ENCODE peak calls at places on chromosome 3, in nine cellular contexts. X, P, E, U, V, Z, Y, N and R are unnamed samples.

GRCh38 chr3:65288781-65289180 is 601.0 kb upstream of the ADAMTS9 start:
- DNase-seq in U (no peak), N (no peak), X (no peak), P (no peak), E (no peak), Y (no peak), V (no peak), Z (no peak), R (no peak)

GRCh38 chr3:17602126-17602525 is 140.3 kb downstream of the TBC1D5 start:
- DNase-seq in Y (peak), U (no peak), P (no peak), X (no peak), N (no peak), E (peak), Z (no peak), V (no peak), R (no peak)

GRCh38 chr3:50616770-50617095 is 218 bp upstream of the MAPKAPK3 start:
- DNase-seq in E (peak), X (peak), Y (peak), P (peak), U (peak), N (peak), Z (no peak), V (peak), R (peak)

GRCh38 chr3:103048371-103048722 is 613.5 kb downstream of the ZPLD1 start:
- DNase-seq in E (no peak), X (no peak), V (peak), Y (peak), Z (no peak), U (no peak), N (no peak), P (no peak), R (no peak)

GRCh38 chr3:94158461-94158860 is 95.6 kb downstream of the NSUN3 start:
- DNase-seq in V (no peak), E (no peak), P (no peak), Z (no peak), X (no peak), N (no peak), U (no peak), Y (peak), R (no peak)

GRCh38 chr3:170765419-170766078 is 104.4 kb downstream of the RPL22L1 start:
- DNase-seq in P (no peak), X (no peak), N (peak), U (no peak), V (no peak), Y (no peak), E (no peak), Z (no peak), R (peak)

GRCh38 chr3:170330366-170330765 is 27.1 kb upstream of the SKIL start:
- DNase-seq in U (no peak), Z (no peak), Y (peak), V (peak), P (no peak), N (no peak), X (no peak), E (no peak), R (peak)

GRCh38 chr3:8972614-8973013 is 9.3 kb upstream of the RAD18 start:
- DNase-seq in Y (peak), U (no peak), V (peak), X (no peak), N (peak), Z (peak), P (no peak), E (peak), R (peak)

GRCh38 chr3:15882577-15882976 is 84.8 kb upstream of the ANKRD28 start:
- DNase-seq in U (no peak), E (no peak), Y (peak), X (no peak), N (no peak), Z (no peak), P (no peak), V (no peak), R (no peak)

GRCh38 chr3:43996379-43997301 is 245.0 kb upstream of the TOPAZ1 start:
- DNase-seq in V (peak), Z (peak), E (peak), N (peak), Y (peak), X (no peak), P (no peak), U (no peak), R (peak)

GRCh38 chr3:51282931-51283330 is 102.2 kb upstream of the MANF start:
- DNase-seq in V (no peak), Y (peak), E (no peak), N (no peak), X (no peak), P (no peak), U (no peak), Z (no peak), R (peak)

GRCh38 chr3:150068440-150069157 is 97.9 kb upstream of the PFN2 start:
- DNase-seq in Z (no peak), X (no peak), P (no peak), U (no peak), V (no peak), N (no peak), Y (no peak), E (no peak), R (no peak)

GRCh38 chr3:10516835-10517465 is 11.6 kb upstream of the ATP2B2 start:
- DNase-seq in Y (no peak), E (no peak), U (no peak), N (no peak), Z (no peak), V (no peak), X (no peak), P (no peak), R (no peak)

GRCh38 chr3:149628957-149629670 is 28.7 kb downstream of the WWTR1 start:
- DNase-seq in P (no peak), N (no peak), U (no peak), X (no peak), Y (peak), E (no peak), Z (no peak), V (no peak), R (no peak)

GRCh38 chr3:174439621-174440349 is 419.3 kb upstream of the NAALADL2 start:
- DNase-seq in Y (peak), N (no peak), Z (no peak), E (peak), P (no peak), U (peak), V (peak), X (no peak), R (peak)

GRCh38 chr3:25856902-25857518 is 67.1 kb downstream of the OXSM start:
- DNase-seq in E (peak), U (no peak), P (peak), N (peak), X (no peak), V (peak), Y (peak), Z (peak), R (peak)

GRCh38 chr3:169041677-169042171 is 621.8 kb downstream of the MECOM start:
- DNase-seq in N (peak), X (no peak), Z (no peak), Y (peak), P (no peak), U (no peak), E (peak), V (peak), R (peak)

GRCh38 chr3:186648851-186649250 is 8.7 kb downstream of the FETUB start:
- DNase-seq in Y (no peak), N (no peak), V (no peak), P (no peak), U (no peak), X (no peak), Z (no peak), E (no peak), R (no peak)

GRCh38 chr3:32422943-32423342 is 31.3 kb downstream of the CMTM7 start:
- DNase-seq in Z (no peak), P (no peak), V (peak), E (no peak), N (no peak), Y (no peak), U (no peak), X (no peak), R (no peak)

GRCh38 chr3:166455724-166456123 is 618.5 kb upstream of the BCHE start:
- DNase-seq in U (no peak), P (no peak), E (no peak), X (no peak), N (no peak), V (no peak), Y (peak), Z (no peak), R (no peak)

GRCh38 chr3:38996193-38996592 is 55.6 kb downstream of the SCN11A start:
- DNase-seq in P (no peak), E (no peak), N (no peak), Z (no peak), Y (no peak), U (no peak), X (no peak), V (no peak), R (no peak)

GRCh38 chr3:153835540-153835939 is 285.6 kb upstream of the ARHGEF26 start:
- DNase-seq in V (no peak), Z (peak), U (no peak), P (no peak), E (no peak), N (no peak), Y (no peak), X (no peak), R (no peak)

GRCh38 chr3:157248590-157249425 is 88.9 kb upstream of the CCNL1 start:
- DNase-seq in V (peak), Y (peak), X (no peak), E (peak), Z (no peak), P (no peak), U (no peak), N (peak), R (peak)

GRCh38 chr3:122410639-122411038 is 5.2 kb downstream of the WDR5B start:
- DNase-seq in V (no peak), U (no peak), X (no peak), N (no peak), Y (no peak), P (no peak), Z (no peak), E (no peak), R (no peak)

GRCh38 chr3:152517517-152517916 is 248.8 kb downstream of the MBNL1 start:
- DNase-seq in N (no peak), Y (no peak), V (no peak), Z (no peak), E (no peak), P (no peak), U (no peak), X (no peak), R (no peak)

GRCh38 chr3:122893754-122894668 is 99.1 kb downstream of the SLC49A4 start:
- DNase-seq in P (no peak), U (no peak), X (no peak), Y (peak), V (no peak), E (no peak), Z (no peak), N (peak), R (no peak)

GRCh38 chr3:100005670-100006393 is 108.5 kb downstream of the FILIP1L start:
- DNase-seq in E (no peak), P (no peak), V (no peak), Z (no peak), U (no peak), N (no peak), Y (peak), X (no peak), R (no peak)

GRCh38 chr3:124745092-124745491 is 14.8 kb downstream of the UMPS start:
- DNase-seq in X (no peak), V (no peak), Z (no peak), E (no peak), P (no peak), Y (peak), N (no peak), U (no peak), R (no peak)

GRCh38 chr3:101976473-101976872 is 127.2 kb downstream of the NFKBIZ start:
- DNase-seq in Y (no peak), X (no peak), V (peak), Z (no peak), P (no peak), U (peak), N (no peak), E (peak), R (no peak)

GRCh38 chr3:54515439-54516213 is 393.3 kb downstream of the CACNA2D3 start:
- DNase-seq in U (no peak), N (no peak), Y (no peak), E (no peak), Z (no peak), P (no peak), X (no peak), V (no peak), R (no peak)

GRCh38 chr3:145981057-145981456 is 179.9 kb downstream of the PLOD2 start:
- DNase-seq in Z (no peak), P (no peak), N (no peak), U (no peak), X (no peak), V (no peak), Y (peak), E (no peak), R (no peak)

GRCh38 chr3:187978433-187979011 is 175.4 kb upstream of the LPP start:
- DNase-seq in U (no peak), Z (no peak), N (no peak), V (peak), X (no peak), Y (peak), E (no peak), P (no peak), R (no peak)